ENCODE peak calls at places on chromosomes 1 and 21, in five cellular contexts. One of them, this sample, is unnamed.

GRCh38 chr1:2542262-2542915 is 12.3 kb upstream of the HES5 start:
- DNase-seq in HCT116: no peak
- DNase-seq in WTC11: no peak
- DNase-seq in H1: no peak
- DNase-seq in HEK293T: no peak
- DNase-seq in this sample: no peak

GRCh38 chr1:190940951-190941350 is 463.3 kb upstream of the BRINP3 start:
- DNase-seq in H1: no peak
- DNase-seq in HEK293T: no peak
- DNase-seq in WTC11: no peak
- DNase-seq in HCT116: no peak
- DNase-seq in this sample: no peak

GRCh38 chr1:96971439-96971838 is 249.9 kb downstream of the PTBP2 start:
- DNase-seq in H1: no peak
- DNase-seq in HCT116: no peak
- DNase-seq in HEK293T: no peak
- DNase-seq in WTC11: no peak
- DNase-seq in this sample: no peak

GRCh38 chr1:86750076-86750475 is 45.7 kb downstream of the SH3GLB1 start:
- DNase-seq in HEK293T: no peak
- DNase-seq in HCT116: no peak
- DNase-seq in WTC11: no peak
- DNase-seq in H1: no peak
- DNase-seq in this sample: no peak

GRCh38 chr21:14403681-14404318 is 20.9 kb upstream of the HSPA13 start:
- DNase-seq in WTC11: no peak
- DNase-seq in H1: no peak
- DNase-seq in HEK293T: peak
- DNase-seq in HCT116: peak
- DNase-seq in this sample: peak

GRCh38 chr1:157993179-157994080 is at the start of gene KIRREL1:
- DNase-seq in WTC11: peak
- DNase-seq in H1: no peak
- DNase-seq in HCT116: no peak
- DNase-seq in HEK293T: peak
- DNase-seq in this sample: no peak

GRCh38 chr1:6141601-6142000 is 38.5 kb downstream of the CHD5 start:
- DNase-seq in HCT116: no peak
- DNase-seq in H1: peak
- DNase-seq in HEK293T: no peak
- DNase-seq in WTC11: peak
- DNase-seq in this sample: no peak

GRCh38 chr1:17333081-17333480 is 25.1 kb downstream of the PADI4 start:
- DNase-seq in HEK293T: no peak
- DNase-seq in WTC11: no peak
- DNase-seq in HCT116: no peak
- DNase-seq in H1: no peak
- DNase-seq in this sample: no peak

GRCh38 chr1:234609528-234610042 is 393 bp downstream of the IRF2BP2 start:
- DNase-seq in H1: no peak
- DNase-seq in HEK293T: no peak
- DNase-seq in WTC11: no peak
- DNase-seq in HCT116: no peak
- DNase-seq in this sample: no peak

GRCh38 chr1:107936498-107937481 is 28.2 kb downstream of the VAV3 start:
- DNase-seq in H1: peak
- DNase-seq in HEK293T: peak
- DNase-seq in HCT116: peak
- DNase-seq in WTC11: peak
- DNase-seq in this sample: no peak

GRCh38 chr1:223665592-223666312 is at the start of gene CAPN8:
- DNase-seq in WTC11: no peak
- DNase-seq in HEK293T: no peak
- DNase-seq in HCT116: peak
- DNase-seq in H1: no peak
- DNase-seq in this sample: no peak

GRCh38 chr1:32991386-32991785 is 26.8 kb upstream of the RNF19B start:
- DNase-seq in HCT116: no peak
- DNase-seq in HEK293T: no peak
- DNase-seq in WTC11: no peak
- DNase-seq in H1: no peak
- DNase-seq in this sample: no peak

GRCh38 chr1:32990887-32991286 is 26.3 kb upstream of the RNF19B start:
- DNase-seq in HEK293T: no peak
- DNase-seq in HCT116: no peak
- DNase-seq in WTC11: no peak
- DNase-seq in H1: no peak
- DNase-seq in this sample: no peak

GRCh38 chr1:32988665-32989064 is 24.1 kb upstream of the RNF19B start:
- DNase-seq in WTC11: no peak
- DNase-seq in H1: no peak
- DNase-seq in HCT116: no peak
- DNase-seq in HEK293T: no peak
- DNase-seq in this sample: no peak

GRCh38 chr1:32991819-32992488 is 27.3 kb upstream of the RNF19B start:
- DNase-seq in WTC11: no peak
- DNase-seq in HEK293T: no peak
- DNase-seq in HCT116: no peak
- DNase-seq in H1: no peak
- DNase-seq in this sample: no peak

DNA sequence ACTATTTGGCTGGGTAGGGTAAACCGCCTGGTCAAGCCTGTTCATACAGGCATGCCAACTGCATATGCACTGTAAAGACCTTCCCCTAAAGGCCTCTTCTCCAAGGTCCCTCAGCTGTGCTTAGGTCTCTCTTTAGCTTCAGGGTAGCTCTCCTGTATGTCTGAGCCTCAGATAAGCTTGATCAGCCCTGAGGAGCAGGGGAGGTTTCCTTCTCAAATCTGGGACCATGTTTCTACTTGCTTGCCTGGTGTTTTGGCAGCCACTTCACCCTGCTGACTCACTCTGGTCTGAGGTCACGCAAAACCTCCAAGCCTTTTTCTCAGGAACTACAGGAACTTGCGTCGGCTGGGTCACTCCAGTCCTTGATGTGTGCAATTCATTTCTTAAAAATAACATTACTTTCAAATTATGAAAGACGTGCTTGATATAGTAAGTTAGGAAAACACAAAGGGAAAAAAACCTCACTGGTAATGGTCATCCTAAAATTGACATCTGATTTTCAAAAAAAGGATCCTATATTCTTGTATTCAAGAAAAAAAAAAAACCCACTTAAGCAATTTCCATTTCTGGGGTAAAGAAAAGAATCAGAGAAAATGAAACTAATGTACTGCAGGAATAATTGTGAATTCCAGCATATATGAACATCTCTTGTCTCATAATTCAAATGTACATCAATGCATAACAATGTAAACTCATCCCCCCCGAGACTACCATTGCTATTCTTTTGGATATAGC is 24.7 kb upstream of the RNF19B start:
- DNase-seq in HCT116: peak
- DNase-seq in WTC11: no peak
- DNase-seq in H1: no peak
- DNase-seq in HEK293T: no peak
- DNase-seq in this sample: no peak
- TF ChIP-seq SP1 in HCT116: peak
- TF ChIP-seq SP1 in WTC11: no peak
- TF ChIP-seq SP1 in H1: no peak
- TF ChIP-seq SP1 in HEK293T: no peak
- TF ChIP-seq SP1 in this sample: no peak

GRCh38 chr1:56578664-56578962 is 750 bp downstream of the PLPP3 start:
- DNase-seq in WTC11: no peak
- DNase-seq in HEK293T: peak
- DNase-seq in H1: no peak
- DNase-seq in HCT116: no peak
- DNase-seq in this sample: no peak
- TF ChIP-seq SP1 in WTC11: no peak
- TF ChIP-seq SP1 in HEK293T: no peak
- TF ChIP-seq SP1 in H1: no peak
- TF ChIP-seq SP1 in HCT116: no peak
- TF ChIP-seq SP1 in this sample: no peak

GRCh38 chr1:244111008-244111407 is 59.9 kb downstream of the ZBTB18 start:
- DNase-seq in WTC11: no peak
- DNase-seq in HCT116: no peak
- DNase-seq in H1: no peak
- DNase-seq in HEK293T: no peak
- DNase-seq in this sample: no peak

GRCh38 chr1:244114895-244115294 is 63.8 kb downstream of the ZBTB18 start:
- DNase-seq in HEK293T: no peak
- DNase-seq in H1: no peak
- DNase-seq in WTC11: no peak
- DNase-seq in HCT116: no peak
- DNase-seq in this sample: no peak

GRCh38 chr1:244113532-244114320 is 62.6 kb downstream of the ZBTB18 start:
- DNase-seq in HCT116: no peak
- DNase-seq in H1: no peak
- DNase-seq in HEK293T: no peak
- DNase-seq in WTC11: no peak
- DNase-seq in this sample: no peak

GRCh38 chr1:244112646-244113045 is 61.6 kb downstream of the ZBTB18 start:
- DNase-seq in H1: no peak
- DNase-seq in WTC11: no peak
- DNase-seq in HCT116: no peak
- DNase-seq in HEK293T: no peak
- DNase-seq in this sample: no peak

DNA sequence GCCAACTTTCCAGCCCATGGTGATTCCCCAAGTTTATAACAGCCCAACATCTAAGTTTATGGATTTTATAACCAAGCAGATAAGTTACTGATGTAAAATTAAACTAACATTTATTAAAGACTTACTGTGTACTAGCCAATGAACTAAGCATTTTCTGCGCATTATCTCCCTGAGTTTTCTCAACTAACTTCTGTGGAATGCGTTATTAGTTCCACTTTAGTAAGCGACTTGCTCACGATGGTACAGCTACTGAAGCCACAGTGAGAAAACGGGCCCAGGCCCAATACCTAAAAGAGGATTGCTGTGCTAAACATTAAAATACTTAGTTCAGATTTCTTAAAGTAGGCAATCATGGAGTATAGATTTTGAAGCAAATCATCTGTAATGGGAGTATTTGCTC is 61.0 kb downstream of the ZBTB18 start:
- DNase-seq in H1: no peak
- DNase-seq in WTC11: no peak
- DNase-seq in HEK293T: no peak
- DNase-seq in HCT116: no peak
- DNase-seq in this sample: no peak
- TF ChIP-seq SP1 in H1: no peak
- TF ChIP-seq SP1 in WTC11: no peak
- TF ChIP-seq SP1 in HEK293T: no peak
- TF ChIP-seq SP1 in HCT116: no peak
- TF ChIP-seq SP1 in this sample: no peak

DNA sequence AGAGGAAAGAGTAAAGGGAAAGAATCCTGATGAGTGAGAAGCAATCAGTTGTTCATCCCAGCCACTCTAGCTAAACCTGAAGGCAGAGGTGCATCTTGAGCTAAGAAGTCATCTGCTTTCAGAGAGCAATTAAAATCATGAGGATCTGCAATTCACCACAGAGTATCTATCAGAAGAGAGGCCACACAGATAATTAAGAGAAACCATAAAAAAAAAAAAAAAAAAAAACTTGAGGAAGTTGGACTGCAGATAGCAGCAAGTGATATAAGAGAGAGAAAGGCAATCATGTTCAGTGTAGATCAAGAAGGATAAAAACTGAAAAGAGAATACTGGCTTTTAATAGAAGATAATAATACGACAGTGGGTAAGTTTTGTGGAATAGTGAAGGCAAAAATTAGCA is 17.7 kb downstream of the FOXJ3 start:
- DNase-seq in WTC11: no peak
- DNase-seq in HEK293T: no peak
- DNase-seq in HCT116: no peak
- DNase-seq in H1: no peak
- DNase-seq in this sample: no peak
- TF ChIP-seq SP1 in WTC11: no peak
- TF ChIP-seq SP1 in HEK293T: no peak
- TF ChIP-seq SP1 in HCT116: no peak
- TF ChIP-seq SP1 in H1: no peak
- TF ChIP-seq SP1 in this sample: no peak

GRCh38 chr1:156726549-156727226 is 1.6 kb upstream of the METTL25B start:
- DNase-seq in HEK293T: peak
- DNase-seq in HCT116: peak
- DNase-seq in WTC11: peak
- DNase-seq in H1: no peak
- DNase-seq in this sample: peak
- TF ChIP-seq SP1 in HEK293T: no peak
- TF ChIP-seq SP1 in HCT116: no peak
- TF ChIP-seq SP1 in WTC11: no peak
- TF ChIP-seq SP1 in H1: no peak
- TF ChIP-seq SP1 in this sample: no peak

DNA sequence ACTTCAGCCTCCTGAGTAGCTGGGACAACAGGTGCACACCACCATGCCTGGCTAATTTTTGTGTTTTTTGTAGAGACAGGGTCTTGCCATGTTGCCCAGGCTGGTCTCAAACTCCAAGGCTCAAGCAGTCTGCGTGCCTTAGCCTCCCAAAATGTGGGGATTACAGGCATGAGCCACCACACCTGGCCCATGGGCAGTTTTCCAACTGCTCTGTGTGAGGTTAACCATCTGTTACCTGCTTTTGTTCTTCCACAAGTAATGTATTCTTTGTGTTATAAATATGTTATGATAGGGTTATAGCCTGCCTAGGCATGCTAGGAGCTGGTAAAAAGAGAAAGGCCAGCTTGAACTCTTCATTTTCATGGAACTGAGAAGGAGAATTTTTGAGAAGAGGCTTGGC is 30.7 kb downstream of the TUFT1 start:
- DNase-seq in WTC11: no peak
- DNase-seq in H1: no peak
- DNase-seq in HCT116: no peak
- DNase-seq in HEK293T: no peak
- DNase-seq in this sample: no peak
- TF ChIP-seq SP1 in WTC11: no peak
- TF ChIP-seq SP1 in H1: no peak
- TF ChIP-seq SP1 in HCT116: no peak
- TF ChIP-seq SP1 in HEK293T: no peak
- TF ChIP-seq SP1 in this sample: no peak

GRCh38 chr1:11051781-11052510 is 4.9 kb upstream of the MASP2 start:
- DNase-seq in HCT116: no peak
- DNase-seq in HEK293T: no peak
- DNase-seq in WTC11: no peak
- DNase-seq in H1: no peak
- DNase-seq in this sample: no peak
- TF ChIP-seq SP1 in HCT116: no peak
- TF ChIP-seq SP1 in HEK293T: no peak
- TF ChIP-seq SP1 in WTC11: no peak
- TF ChIP-seq SP1 in H1: no peak
- TF ChIP-seq SP1 in this sample: no peak

This sample was measured in HepG2.